ENCODE peak calls at places on chromosomes 2 and 18, in ten cellular contexts. One of them, this sample, is unnamed. For H3K36me3, the result is how much of the 10 kb centered on the place peaks cover.

GRCh38 chr2:186827426-186827825 is 21.5 kb downstream of the ZSWIM2 start:
- DNase-seq in CD8-positive, alpha-beta T cell: no peak
- DNase-seq in colonic mucosa: no peak
- DNase-seq in H1: no peak
- DNase-seq in stomach: no peak
- DNase-seq in lower lobe of right lung: no peak
- DNase-seq in brain microvascular endothelial cell: no peak
- DNase-seq in Caco-2: no peak
- DNase-seq in GM23338: no peak
- DNase-seq in GM06990: no peak
- DNase-seq in this sample: peak

GRCh38 chr18:2411381-2411977 is 159.8 kb downstream of the METTL4 start:
- DNase-seq in CD8-positive, alpha-beta T cell: no peak
- DNase-seq in colonic mucosa: no peak
- DNase-seq in H1: no peak
- DNase-seq in stomach: no peak
- DNase-seq in lower lobe of right lung: no peak
- DNase-seq in brain microvascular endothelial cell: peak
- DNase-seq in Caco-2: no peak
- DNase-seq in GM23338: no peak
- DNase-seq in GM06990: no peak
- DNase-seq in this sample: peak

GRCh38 chr2:177268901-177269300 is 4.4 kb upstream of the NFE2L2 start:
- DNase-seq in CD8-positive, alpha-beta T cell: no peak
- DNase-seq in colonic mucosa: no peak
- DNase-seq in H1: no peak
- DNase-seq in stomach: no peak
- DNase-seq in lower lobe of right lung: no peak
- DNase-seq in brain microvascular endothelial cell: no peak
- DNase-seq in Caco-2: no peak
- DNase-seq in GM23338: no peak
- DNase-seq in GM06990: no peak
- DNase-seq in this sample: no peak

GRCh38 chr2:172011814-172012580 is 12.2 kb downstream of the METAP1D start:
- DNase-seq in CD8-positive, alpha-beta T cell: no peak
- DNase-seq in colonic mucosa: no peak
- DNase-seq in H1: no peak
- DNase-seq in stomach: no peak
- DNase-seq in lower lobe of right lung: no peak
- DNase-seq in brain microvascular endothelial cell: no peak
- DNase-seq in Caco-2: no peak
- DNase-seq in GM23338: no peak
- DNase-seq in GM06990: no peak
- DNase-seq in this sample: no peak

GRCh38 chr2:143581989-143582719 is 452.9 kb downstream of the ARHGAP15 start:
- DNase-seq in CD8-positive, alpha-beta T cell: no peak
- DNase-seq in colonic mucosa: no peak
- DNase-seq in H1: no peak
- DNase-seq in stomach: no peak
- DNase-seq in lower lobe of right lung: no peak
- DNase-seq in brain microvascular endothelial cell: peak
- DNase-seq in Caco-2: no peak
- DNase-seq in GM23338: no peak
- DNase-seq in GM06990: no peak
- DNase-seq in this sample: no peak

GRCh38 chr2:177397501-177398289 is 5.1 kb downstream of the AGPS start:
- DNase-seq in CD8-positive, alpha-beta T cell: no peak
- DNase-seq in colonic mucosa: peak
- DNase-seq in H1: no peak
- DNase-seq in stomach: no peak
- DNase-seq in lower lobe of right lung: no peak
- DNase-seq in brain microvascular endothelial cell: peak
- DNase-seq in Caco-2: peak
- DNase-seq in GM23338: no peak
- DNase-seq in GM06990: peak
- DNase-seq in this sample: peak

GRCh38 chr2:10057231-10058107 is 14.1 kb downstream of the KLF11 start:
- DNase-seq in CD8-positive, alpha-beta T cell: no peak
- DNase-seq in colonic mucosa: peak
- DNase-seq in H1: peak
- DNase-seq in stomach: peak
- DNase-seq in lower lobe of right lung: peak
- DNase-seq in brain microvascular endothelial cell: peak
- DNase-seq in Caco-2: peak
- DNase-seq in GM23338: peak
- DNase-seq in GM06990: no peak
- DNase-seq in this sample: no peak

GRCh38 chr2:132589060-132589765 is 80.8 kb downstream of the LYPD1 start:
- DNase-seq in CD8-positive, alpha-beta T cell: no peak
- DNase-seq in colonic mucosa: no peak
- DNase-seq in H1: no peak
- DNase-seq in stomach: no peak
- DNase-seq in lower lobe of right lung: no peak
- DNase-seq in brain microvascular endothelial cell: no peak
- DNase-seq in Caco-2: peak
- DNase-seq in GM23338: peak
- DNase-seq in GM06990: no peak
- DNase-seq in this sample: no peak

GRCh38 chr2:237497009-237497819 is 10.2 kb downstream of the MLPH start:
- DNase-seq in CD8-positive, alpha-beta T cell: no peak
- DNase-seq in colonic mucosa: no peak
- DNase-seq in H1: no peak
- DNase-seq in stomach: peak
- DNase-seq in lower lobe of right lung: no peak
- DNase-seq in brain microvascular endothelial cell: no peak
- DNase-seq in Caco-2: no peak
- DNase-seq in GM23338: peak
- DNase-seq in GM06990: no peak
- DNase-seq in this sample: no peak

GRCh38 chr2:98560256-98560771 is 48.0 kb downstream of the COA5 start:
- DNase-seq in CD8-positive, alpha-beta T cell: no peak
- DNase-seq in colonic mucosa: no peak
- DNase-seq in H1: no peak
- DNase-seq in stomach: no peak
- DNase-seq in lower lobe of right lung: no peak
- DNase-seq in brain microvascular endothelial cell: peak
- DNase-seq in Caco-2: no peak
- DNase-seq in GM23338: no peak
- DNase-seq in GM06990: no peak
- DNase-seq in this sample: peak

GRCh38 chr2:224271854-224272620 is 129.9 kb downstream of the FAM124B start:
- DNase-seq in CD8-positive, alpha-beta T cell: no peak
- DNase-seq in colonic mucosa: no peak
- DNase-seq in H1: no peak
- DNase-seq in stomach: no peak
- DNase-seq in lower lobe of right lung: no peak
- DNase-seq in brain microvascular endothelial cell: no peak
- DNase-seq in Caco-2: peak
- DNase-seq in GM23338: no peak
- DNase-seq in GM06990: no peak
- DNase-seq in this sample: no peak

GRCh38 chr18:63888473-63889190 is 1.1 kb downstream of the SERPINB2 start:
- DNase-seq in CD8-positive, alpha-beta T cell: no peak
- DNase-seq in colonic mucosa: no peak
- DNase-seq in H1: no peak
- DNase-seq in stomach: no peak
- DNase-seq in lower lobe of right lung: no peak
- DNase-seq in brain microvascular endothelial cell: no peak
- DNase-seq in Caco-2: no peak
- DNase-seq in GM23338: no peak
- DNase-seq in GM06990: no peak
- DNase-seq in this sample: no peak

GRCh38 chr18:63889641-63890040 is 2.1 kb downstream of the SERPINB2 start:
- DNase-seq in CD8-positive, alpha-beta T cell: no peak
- DNase-seq in colonic mucosa: no peak
- DNase-seq in H1: no peak
- DNase-seq in stomach: no peak
- DNase-seq in lower lobe of right lung: no peak
- DNase-seq in brain microvascular endothelial cell: no peak
- DNase-seq in Caco-2: no peak
- DNase-seq in GM23338: no peak
- DNase-seq in GM06990: no peak
- DNase-seq in this sample: no peak

GRCh38 chr18:63890226-63890949 is 2.9 kb downstream of the SERPINB2 start:
- DNase-seq in CD8-positive, alpha-beta T cell: no peak
- DNase-seq in colonic mucosa: no peak
- DNase-seq in H1: no peak
- DNase-seq in stomach: no peak
- DNase-seq in lower lobe of right lung: no peak
- DNase-seq in brain microvascular endothelial cell: no peak
- DNase-seq in Caco-2: no peak
- DNase-seq in GM23338: no peak
- DNase-seq in GM06990: no peak
- DNase-seq in this sample: no peak

GRCh38 chr18:63892544-63892943 is 5.0 kb downstream of the SERPINB2 start:
- DNase-seq in CD8-positive, alpha-beta T cell: no peak
- DNase-seq in colonic mucosa: no peak
- DNase-seq in H1: no peak
- DNase-seq in stomach: no peak
- DNase-seq in lower lobe of right lung: no peak
- DNase-seq in brain microvascular endothelial cell: no peak
- DNase-seq in Caco-2: no peak
- DNase-seq in GM23338: no peak
- DNase-seq in GM06990: no peak
- DNase-seq in this sample: no peak

GRCh38 chr18:63890950-63891304 is 3.4 kb downstream of the SERPINB2 start:
- DNase-seq in CD8-positive, alpha-beta T cell: no peak
- DNase-seq in colonic mucosa: no peak
- DNase-seq in H1: no peak
- DNase-seq in stomach: no peak
- DNase-seq in lower lobe of right lung: no peak
- DNase-seq in brain microvascular endothelial cell: no peak
- DNase-seq in Caco-2: peak
- DNase-seq in GM23338: no peak
- DNase-seq in GM06990: no peak
- DNase-seq in this sample: no peak
- TF ChIP-seq CTCF in CD8-positive, alpha-beta T cell: no peak
- TF ChIP-seq CTCF in colonic mucosa: no peak
- TF ChIP-seq CTCF in H1: no peak
- TF ChIP-seq CTCF in stomach: no peak
- TF ChIP-seq CTCF in lower lobe of right lung: no peak
- TF ChIP-seq CTCF in brain microvascular endothelial cell: no peak
- TF ChIP-seq CTCF in Caco-2: no peak
- TF ChIP-seq CTCF in GM23338: no peak
- TF ChIP-seq CTCF in GM06990: peak
- TF ChIP-seq CTCF in this sample: peak

DNA sequence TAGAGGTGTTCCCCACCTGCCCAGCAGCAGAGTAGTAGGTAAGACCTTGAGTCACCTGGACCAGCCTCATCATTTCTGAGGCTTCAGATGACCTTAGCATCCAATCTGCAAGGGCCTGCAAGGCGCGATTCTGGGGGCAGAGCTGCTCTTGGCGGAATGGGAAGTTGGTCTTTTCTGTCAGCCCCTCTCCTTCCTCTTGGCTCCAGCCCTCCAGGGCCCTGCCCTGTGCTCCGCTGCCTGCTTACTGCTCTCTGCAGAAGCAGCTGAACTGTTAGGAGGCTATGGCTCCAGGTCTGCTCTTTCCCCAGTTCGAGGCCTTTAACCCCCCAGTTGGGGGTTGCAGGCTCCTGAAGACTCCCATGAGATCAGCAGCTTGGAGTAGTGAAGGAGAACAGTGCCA is 96.1 kb upstream of the MCFD2 start:
- DNase-seq in CD8-positive, alpha-beta T cell: no peak
- DNase-seq in colonic mucosa: no peak
- DNase-seq in H1: no peak
- DNase-seq in stomach: no peak
- DNase-seq in lower lobe of right lung: no peak
- DNase-seq in brain microvascular endothelial cell: no peak
- DNase-seq in Caco-2: no peak
- DNase-seq in GM23338: no peak
- DNase-seq in GM06990: no peak
- DNase-seq in this sample: no peak
- H3K36me3 ChIP-seq in CD8-positive, alpha-beta T cell: under half
- H3K36me3 ChIP-seq in colonic mucosa: under half
- H3K36me3 ChIP-seq in H1: under half
- H3K36me3 ChIP-seq in stomach: half or more
- H3K36me3 ChIP-seq in lower lobe of right lung: under half
- H3K36me3 ChIP-seq in brain microvascular endothelial cell: under half
- H3K36me3 ChIP-seq in Caco-2: under half
- H3K36me3 ChIP-seq in GM23338: under half
- H3K36me3 ChIP-seq in GM06990: under half
- H3K36me3 ChIP-seq in this sample: under half

GRCh38 chr2:113136828-113137775 is 9.7 kb downstream of the IL1RN start:
- DNase-seq in CD8-positive, alpha-beta T cell: peak
- DNase-seq in colonic mucosa: peak
- DNase-seq in H1: no peak
- DNase-seq in stomach: peak
- DNase-seq in lower lobe of right lung: no peak
- DNase-seq in brain microvascular endothelial cell: peak
- DNase-seq in Caco-2: peak
- DNase-seq in GM23338: peak
- DNase-seq in GM06990: no peak
- DNase-seq in this sample: no peak
- TF ChIP-seq CTCF in CD8-positive, alpha-beta T cell: peak
- TF ChIP-seq CTCF in colonic mucosa: peak
- TF ChIP-seq CTCF in H1: peak
- TF ChIP-seq CTCF in stomach: no peak
- TF ChIP-seq CTCF in lower lobe of right lung: peak
- TF ChIP-seq CTCF in brain microvascular endothelial cell: peak
- TF ChIP-seq CTCF in Caco-2: peak
- TF ChIP-seq CTCF in GM23338: peak
- TF ChIP-seq CTCF in GM06990: peak
- TF ChIP-seq CTCF in this sample: peak

GRCh38 chr2:232749331-232749730 is 27.0 kb downstream of the KCNJ13 start:
- DNase-seq in CD8-positive, alpha-beta T cell: no peak
- DNase-seq in colonic mucosa: no peak
- DNase-seq in H1: no peak
- DNase-seq in stomach: no peak
- DNase-seq in lower lobe of right lung: no peak
- DNase-seq in brain microvascular endothelial cell: no peak
- DNase-seq in Caco-2: no peak
- DNase-seq in GM23338: no peak
- DNase-seq in GM06990: no peak
- DNase-seq in this sample: no peak

GRCh38 chr2:232750135-232750671 is 26.2 kb downstream of the KCNJ13 start:
- DNase-seq in CD8-positive, alpha-beta T cell: no peak
- DNase-seq in colonic mucosa: no peak
- DNase-seq in H1: no peak
- DNase-seq in stomach: no peak
- DNase-seq in lower lobe of right lung: no peak
- DNase-seq in brain microvascular endothelial cell: no peak
- DNase-seq in Caco-2: no peak
- DNase-seq in GM23338: no peak
- DNase-seq in GM06990: no peak
- DNase-seq in this sample: no peak

GRCh38 chr2:232744963-232745362 is 31.4 kb downstream of the KCNJ13 start:
- DNase-seq in CD8-positive, alpha-beta T cell: no peak
- DNase-seq in colonic mucosa: no peak
- DNase-seq in H1: no peak
- DNase-seq in stomach: no peak
- DNase-seq in lower lobe of right lung: no peak
- DNase-seq in brain microvascular endothelial cell: no peak
- DNase-seq in Caco-2: peak
- DNase-seq in GM23338: no peak
- DNase-seq in GM06990: no peak
- DNase-seq in this sample: no peak

DNA sequence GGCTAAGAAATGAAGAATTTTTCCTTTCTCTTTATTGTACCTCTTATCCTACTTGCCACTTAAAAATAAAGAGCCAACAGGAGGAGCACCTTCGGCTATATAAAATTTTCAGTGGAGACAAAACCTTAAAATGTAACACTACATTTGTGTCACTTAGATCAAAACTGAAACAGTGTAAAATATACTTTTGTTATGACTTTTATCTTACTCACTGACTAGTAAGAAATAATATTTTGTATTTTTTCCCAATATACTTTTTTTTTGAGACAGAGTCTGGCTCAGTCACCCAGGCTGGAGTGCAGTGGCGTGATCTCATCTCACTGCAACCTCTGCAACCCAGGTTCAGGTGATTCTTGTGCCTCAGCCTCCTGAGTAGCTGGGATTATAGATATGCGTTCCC is 28.3 kb downstream of the KCNJ13 start:
- DNase-seq in CD8-positive, alpha-beta T cell: no peak
- DNase-seq in colonic mucosa: no peak
- DNase-seq in H1: no peak
- DNase-seq in stomach: no peak
- DNase-seq in lower lobe of right lung: no peak
- DNase-seq in brain microvascular endothelial cell: no peak
- DNase-seq in Caco-2: no peak
- DNase-seq in GM23338: no peak
- DNase-seq in GM06990: no peak
- DNase-seq in this sample: no peak
- H3K36me3 ChIP-seq in CD8-positive, alpha-beta T cell: under half
- H3K36me3 ChIP-seq in colonic mucosa: under half
- H3K36me3 ChIP-seq in H1: under half
- H3K36me3 ChIP-seq in stomach: half or more
- H3K36me3 ChIP-seq in lower lobe of right lung: half or more
- H3K36me3 ChIP-seq in brain microvascular endothelial cell: under half
- H3K36me3 ChIP-seq in Caco-2: under half
- H3K36me3 ChIP-seq in GM23338: under half
- H3K36me3 ChIP-seq in GM06990: under half
- H3K36me3 ChIP-seq in this sample: under half